ENCODE peak calls at places on chromosomes 5 and 9, in six cellular contexts. One of them, this sample, is unnamed.

GRCh38 chr9:111891910-111892499 is 4.6 kb upstream of the UGCG start:
- DNase-seq in PC-9: peak
- DNase-seq in midbrain: no peak
- DNase-seq in C1 segment of cervical spinal cord: no peak
- DNase-seq in tibial artery: no peak
- DNase-seq in lung: no peak
- DNase-seq in this sample: no peak

GRCh38 chr5:10552183-10553143 is 11.4 kb upstream of the ANKRD33B start:
- DNase-seq in PC-9: peak
- DNase-seq in midbrain: no peak
- DNase-seq in C1 segment of cervical spinal cord: no peak
- DNase-seq in tibial artery: no peak
- DNase-seq in lung: no peak
- DNase-seq in this sample: no peak

GRCh38 chr9:110048976-110049698 is 158.8 kb downstream of the C9orf152 start:
- DNase-seq in PC-9: no peak
- DNase-seq in midbrain: no peak
- DNase-seq in C1 segment of cervical spinal cord: no peak
- DNase-seq in tibial artery: peak
- DNase-seq in lung: peak
- DNase-seq in this sample: no peak

GRCh38 chr5:136066705-136067271 is 38.0 kb downstream of the TGFBI start:
- DNase-seq in PC-9: no peak
- DNase-seq in midbrain: no peak
- DNase-seq in C1 segment of cervical spinal cord: no peak
- DNase-seq in tibial artery: no peak
- DNase-seq in lung: no peak
- DNase-seq in this sample: no peak

GRCh38 chr5:115884704-115885103 is 43.0 kb downstream of the AP3S1 start:
- DNase-seq in PC-9: no peak
- DNase-seq in midbrain: no peak
- DNase-seq in C1 segment of cervical spinal cord: no peak
- DNase-seq in tibial artery: no peak
- DNase-seq in lung: no peak
- DNase-seq in this sample: no peak

GRCh38 chr9:117546894-117547293 is 132.0 kb upstream of the ASTN2 start:
- DNase-seq in PC-9: no peak
- DNase-seq in midbrain: no peak
- DNase-seq in C1 segment of cervical spinal cord: no peak
- DNase-seq in tibial artery: no peak
- DNase-seq in lung: no peak
- DNase-seq in this sample: no peak

GRCh38 chr9:17636359-17636758 is 57.5 kb downstream of the SH3GL2 start:
- DNase-seq in PC-9: no peak
- DNase-seq in midbrain: no peak
- DNase-seq in C1 segment of cervical spinal cord: no peak
- DNase-seq in tibial artery: no peak
- DNase-seq in lung: no peak
- DNase-seq in this sample: no peak

GRCh38 chr5:124655943-124656459 is 90.4 kb downstream of the ZNF608 start:
- DNase-seq in PC-9: peak
- DNase-seq in midbrain: no peak
- DNase-seq in C1 segment of cervical spinal cord: no peak
- DNase-seq in tibial artery: no peak
- DNase-seq in lung: peak
- DNase-seq in this sample: no peak

GRCh38 chr9:12695474-12695873 is 2.3 kb downstream of the TYRP1 start:
- DNase-seq in PC-9: no peak
- DNase-seq in midbrain: no peak
- DNase-seq in C1 segment of cervical spinal cord: no peak
- DNase-seq in tibial artery: peak
- DNase-seq in lung: no peak
- DNase-seq in this sample: no peak

GRCh38 chr5:74608754-74609576 is 31.6 kb downstream of the ENC1 start:
- DNase-seq in PC-9: no peak
- DNase-seq in midbrain: no peak
- DNase-seq in C1 segment of cervical spinal cord: no peak
- DNase-seq in tibial artery: no peak
- DNase-seq in lung: no peak
- DNase-seq in this sample: no peak

GRCh38 chr9:136995772-136996308 is 528 bp downstream of the CLIC3 start:
- DNase-seq in PC-9: no peak
- DNase-seq in midbrain: no peak
- DNase-seq in C1 segment of cervical spinal cord: peak
- DNase-seq in tibial artery: peak
- DNase-seq in lung: peak
- DNase-seq in this sample: no peak

GRCh38 chr5:139636975-139637408 is 11.2 kb upstream of the CXXC5 start:
- DNase-seq in PC-9: no peak
- DNase-seq in midbrain: no peak
- DNase-seq in C1 segment of cervical spinal cord: no peak
- DNase-seq in tibial artery: no peak
- DNase-seq in lung: no peak
- DNase-seq in this sample: no peak

GRCh38 chr5:112417931-112418358 is 1.1 kb downstream of the EPB41L4A start:
- DNase-seq in PC-9: peak
- DNase-seq in midbrain: no peak
- DNase-seq in C1 segment of cervical spinal cord: no peak
- DNase-seq in tibial artery: peak
- DNase-seq in lung: peak
- DNase-seq in this sample: no peak

GRCh38 chr5:62578540-62578939 is at the start of gene LRRC70:
- DNase-seq in PC-9: no peak
- DNase-seq in midbrain: no peak
- DNase-seq in C1 segment of cervical spinal cord: no peak
- DNase-seq in tibial artery: no peak
- DNase-seq in lung: no peak
- DNase-seq in this sample: no peak

GRCh38 chr5:87756951-87757350 is 344.2 kb upstream of the CCNH start:
- DNase-seq in PC-9: no peak
- DNase-seq in midbrain: no peak
- DNase-seq in C1 segment of cervical spinal cord: no peak
- DNase-seq in tibial artery: no peak
- DNase-seq in lung: no peak
- DNase-seq in this sample: no peak

GRCh38 chr5:31211098-31211497 is 17.6 kb downstream of the CDH6 start:
- DNase-seq in PC-9: no peak
- DNase-seq in midbrain: no peak
- DNase-seq in C1 segment of cervical spinal cord: no peak
- DNase-seq in tibial artery: no peak
- DNase-seq in lung: no peak
- DNase-seq in this sample: no peak

GRCh38 chr5:79147076-79147475 is 35.5 kb downstream of the BHMT start:
- DNase-seq in PC-9: no peak
- DNase-seq in midbrain: no peak
- DNase-seq in C1 segment of cervical spinal cord: no peak
- DNase-seq in tibial artery: no peak
- DNase-seq in lung: no peak
- DNase-seq in this sample: no peak

GRCh38 chr5:98899456-98899855 is 29.4 kb downstream of the CHD1 start:
- DNase-seq in PC-9: no peak
- DNase-seq in midbrain: no peak
- DNase-seq in C1 segment of cervical spinal cord: no peak
- DNase-seq in tibial artery: no peak
- DNase-seq in lung: no peak
- DNase-seq in this sample: no peak

GRCh38 chr9:95981741-95982390 is 106.4 kb downstream of the ERCC6L2 start:
- DNase-seq in PC-9: no peak
- DNase-seq in midbrain: no peak
- DNase-seq in C1 segment of cervical spinal cord: no peak
- DNase-seq in tibial artery: no peak
- DNase-seq in lung: no peak
- DNase-seq in this sample: no peak

GRCh38 chr5:150211156-150212030 is 21.5 kb downstream of the SLC6A7 start:
- DNase-seq in PC-9: no peak
- DNase-seq in midbrain: no peak
- DNase-seq in C1 segment of cervical spinal cord: no peak
- DNase-seq in tibial artery: no peak
- DNase-seq in lung: no peak
- DNase-seq in this sample: no peak

GRCh38 chr9:10875752-10876151 is 262.9 kb upstream of the PTPRD start:
- DNase-seq in PC-9: no peak
- DNase-seq in midbrain: no peak
- DNase-seq in C1 segment of cervical spinal cord: no peak
- DNase-seq in tibial artery: no peak
- DNase-seq in lung: no peak
- DNase-seq in this sample: no peak

GRCh38 chr9:109556061-109556460 is 58.0 kb upstream of the PTPN3 start:
- DNase-seq in PC-9: peak
- DNase-seq in midbrain: no peak
- DNase-seq in C1 segment of cervical spinal cord: no peak
- DNase-seq in tibial artery: no peak
- DNase-seq in lung: peak
- DNase-seq in this sample: no peak

GRCh38 chr5:142626056-142626455 is 59.8 kb downstream of the FGF1 start:
- DNase-seq in PC-9: no peak
- DNase-seq in midbrain: no peak
- DNase-seq in C1 segment of cervical spinal cord: no peak
- DNase-seq in tibial artery: no peak
- DNase-seq in lung: no peak
- DNase-seq in this sample: no peak

GRCh38 chr9:6680797-6681146 is 35.2 kb upstream of the GLDC start:
- DNase-seq in PC-9: no peak
- DNase-seq in midbrain: peak
- DNase-seq in C1 segment of cervical spinal cord: peak
- DNase-seq in tibial artery: no peak
- DNase-seq in lung: peak
- DNase-seq in this sample: no peak

GRCh38 chr9:92001244-92001643 is 51.2 kb upstream of the ROR2 start:
- DNase-seq in PC-9: no peak
- DNase-seq in midbrain: no peak
- DNase-seq in C1 segment of cervical spinal cord: no peak
- DNase-seq in tibial artery: no peak
- DNase-seq in lung: peak
- DNase-seq in this sample: no peak

GRCh38 chr9:19583890-19584289 is 175.1 kb downstream of the ACER2 start:
- DNase-seq in PC-9: no peak
- DNase-seq in midbrain: no peak
- DNase-seq in C1 segment of cervical spinal cord: no peak
- DNase-seq in tibial artery: no peak
- DNase-seq in lung: no peak
- DNase-seq in this sample: no peak

GRCh38 chr5:170228756-170229459 is 3.9 kb upstream of the C5orf58 start:
- DNase-seq in PC-9: peak
- DNase-seq in midbrain: no peak
- DNase-seq in C1 segment of cervical spinal cord: no peak
- DNase-seq in tibial artery: no peak
- DNase-seq in lung: no peak
- DNase-seq in this sample: no peak

GRCh38 chr9:134373953-134374300 is 47.7 kb downstream of the RXRA start:
- DNase-seq in PC-9: no peak
- DNase-seq in midbrain: no peak
- DNase-seq in C1 segment of cervical spinal cord: no peak
- DNase-seq in tibial artery: no peak
- DNase-seq in lung: no peak
- DNase-seq in this sample: no peak

GRCh38 chr9:88378317-88378716 is 9.9 kb upstream of the SPIN1 start:
- DNase-seq in PC-9: no peak
- DNase-seq in midbrain: no peak
- DNase-seq in C1 segment of cervical spinal cord: no peak
- DNase-seq in tibial artery: no peak
- DNase-seq in lung: no peak
- DNase-seq in this sample: no peak

GRCh38 chr5:179605026-179605833 is 18.2 kb downstream of the HNRNPH1 start:
- DNase-seq in PC-9: no peak
- DNase-seq in midbrain: no peak
- DNase-seq in C1 segment of cervical spinal cord: no peak
- DNase-seq in tibial artery: peak
- DNase-seq in lung: no peak
- DNase-seq in this sample: no peak

GRCh38 chr5:86461169-86461956 is 156.4 kb upstream of the COX7C start:
- DNase-seq in PC-9: peak
- DNase-seq in midbrain: no peak
- DNase-seq in C1 segment of cervical spinal cord: no peak
- DNase-seq in tibial artery: no peak
- DNase-seq in lung: no peak
- DNase-seq in this sample: no peak

GRCh38 chr9:75238311-75238976 is 150.1 kb downstream of the OSTF1 start:
- DNase-seq in PC-9: peak
- DNase-seq in midbrain: peak
- DNase-seq in C1 segment of cervical spinal cord: no peak
- DNase-seq in tibial artery: no peak
- DNase-seq in lung: peak
- DNase-seq in this sample: no peak

GRCh38 chr9:125145425-125145824 is 2.1 kb upstream of the SCAI start:
- DNase-seq in PC-9: no peak
- DNase-seq in midbrain: no peak
- DNase-seq in C1 segment of cervical spinal cord: no peak
- DNase-seq in tibial artery: no peak
- DNase-seq in lung: no peak
- DNase-seq in this sample: no peak

GRCh38 chr5:9376363-9377117 is 169.3 kb downstream of the SEMA5A start:
- DNase-seq in PC-9: peak
- DNase-seq in midbrain: no peak
- DNase-seq in C1 segment of cervical spinal cord: no peak
- DNase-seq in tibial artery: no peak
- DNase-seq in lung: no peak
- DNase-seq in this sample: no peak

GRCh38 chr9:4143951-4144717 is 155.7 kb downstream of the GLIS3 start:
- DNase-seq in PC-9: no peak
- DNase-seq in midbrain: no peak
- DNase-seq in C1 segment of cervical spinal cord: no peak
- DNase-seq in tibial artery: no peak
- DNase-seq in lung: no peak
- DNase-seq in this sample: no peak

GRCh38 chr5:115098041-115098702 is 71.5 kb downstream of the TRIM36 start:
- DNase-seq in PC-9: peak
- DNase-seq in midbrain: peak
- DNase-seq in C1 segment of cervical spinal cord: no peak
- DNase-seq in tibial artery: no peak
- DNase-seq in lung: peak
- DNase-seq in this sample: peak

GRCh38 chr5:102903074-102903871 is 148.2 kb downstream of the PAM start:
- DNase-seq in PC-9: no peak
- DNase-seq in midbrain: no peak
- DNase-seq in C1 segment of cervical spinal cord: no peak
- DNase-seq in tibial artery: no peak
- DNase-seq in lung: no peak
- DNase-seq in this sample: no peak

This sample was measured in T1000.